ENCODE peak calls at places on chromosomes 1 and 21, in eight cellular contexts. W, P, B, J, O, C, F and I are unnamed samples.

GRCh38 chr1:41439234-41439633 is 45.2 kb downstream of the EDN2 start:
- DNase-seq in P (no peak), O (no peak), W (no peak), B (no peak), C (peak), J (no peak), F (no peak), I (no peak)

GRCh38 chr1:156961709-156962108 is 41.3 kb downstream of the LRRC71 start:
- DNase-seq in B (no peak), F (no peak), J (no peak), P (no peak), W (no peak), C (no peak), O (peak), I (no peak)

GRCh38 chr1:8512504-8512903 is 194.6 kb downstream of the SLC45A1 start:
- DNase-seq in J (no peak), F (no peak), W (no peak), P (no peak), O (no peak), B (no peak), C (no peak), I (no peak)

GRCh38 chr1:206931709-206932108 is 10.0 kb upstream of the FCMR start:
- DNase-seq in F (no peak), B (no peak), P (no peak), J (no peak), O (no peak), C (no peak), W (no peak), I (no peak)

GRCh38 chr21:44258056-44258725 is 3.5 kb downstream of the DNMT3L start:
- DNase-seq in B (no peak), C (no peak), W (no peak), P (no peak), O (no peak), F (no peak), J (no peak), I (no peak)

GRCh38 chr21:45138199-45139002 is 64.0 kb downstream of the ADARB1 start:
- DNase-seq in J (peak), B (peak), P (no peak), O (peak), W (peak), C (peak), F (peak), I (peak)

GRCh38 chr1:118486213-118486612 is 301.2 kb upstream of the SPAG17 start:
- DNase-seq in P (no peak), J (no peak), O (no peak), C (no peak), W (no peak), B (no peak), F (no peak), I (no peak)

GRCh38 chr21:36148886-36149285 is 7.7 kb upstream of the DOP1B start:
- DNase-seq in B (no peak), C (no peak), W (no peak), J (no peak), P (no peak), O (no peak), F (no peak), I (no peak)

GRCh38 chr1:19073311-19074186 is 117.1 kb upstream of the IFFO2 start:
- DNase-seq in B (no peak), C (no peak), W (no peak), J (peak), O (no peak), P (no peak), F (peak), I (peak)

GRCh38 chr1:183215076-183215720 is 29.1 kb downstream of the LAMC2 start:
- DNase-seq in J (no peak), W (no peak), C (no peak), B (no peak), F (no peak), O (no peak), P (no peak), I (no peak)

GRCh38 chr1:180805316-180805715 is 107.4 kb upstream of the KIAA1614 start:
- DNase-seq in O (no peak), W (no peak), B (no peak), J (no peak), P (no peak), C (no peak), F (no peak), I (no peak)

GRCh38 chr1:171715813-171716251 is 26.0 kb downstream of the VAMP4 start:
- DNase-seq in C (peak), O (no peak), W (no peak), B (peak), J (no peak), F (no peak), P (no peak), I (no peak)

GRCh38 chr1:6321205-6321604 is 60.3 kb upstream of the GPR153 start:
- DNase-seq in W (no peak), B (no peak), P (no peak), C (no peak), F (no peak), O (no peak), J (no peak), I (no peak)

GRCh38 chr1:238664139-238664538 is 722.2 kb upstream of the CHRM3 start:
- DNase-seq in B (no peak), P (no peak), O (no peak), C (no peak), J (no peak), W (no peak), F (no peak), I (no peak)

GRCh38 chr1:51093566-51093965 is 8.5 kb upstream of the C1orf185 start:
- DNase-seq in J (no peak), B (peak), F (no peak), W (no peak), P (no peak), O (no peak), C (no peak), I (no peak)

GRCh38 chr1:23555949-23556640 is 3.2 kb downstream of the ID3 start:
- DNase-seq in O (no peak), P (peak), J (no peak), W (peak), F (no peak), B (peak), C (no peak), I (no peak)

GRCh38 chr1:23555225-23555801 is 4.0 kb downstream of the ID3 start:
- DNase-seq in F (peak), C (no peak), O (no peak), P (peak), J (no peak), B (peak), W (peak), I (no peak)

GRCh38 chr1:23558140-23558871 is 995 bp downstream of the ID3 start:
- DNase-seq in O (no peak), W (peak), P (peak), J (peak), B (peak), F (peak), C (peak), I (peak)

GRCh38 chr1:23557471-23558124 is 1.7 kb downstream of the ID3 start:
- DNase-seq in P (no peak), J (no peak), F (no peak), O (no peak), C (no peak), B (peak), W (no peak), I (no peak)

GRCh38 chr1:23556661-23557470 is 2.4 kb downstream of the ID3 start:
- DNase-seq in J (no peak), C (no peak), W (peak), P (no peak), O (peak), F (no peak), B (peak), I (no peak)
- TF ChIP-seq POLR2A in J (no peak), C (no peak), W (peak), P (no peak), O (peak), F (no peak), B (peak), I (no peak)

DNA sequence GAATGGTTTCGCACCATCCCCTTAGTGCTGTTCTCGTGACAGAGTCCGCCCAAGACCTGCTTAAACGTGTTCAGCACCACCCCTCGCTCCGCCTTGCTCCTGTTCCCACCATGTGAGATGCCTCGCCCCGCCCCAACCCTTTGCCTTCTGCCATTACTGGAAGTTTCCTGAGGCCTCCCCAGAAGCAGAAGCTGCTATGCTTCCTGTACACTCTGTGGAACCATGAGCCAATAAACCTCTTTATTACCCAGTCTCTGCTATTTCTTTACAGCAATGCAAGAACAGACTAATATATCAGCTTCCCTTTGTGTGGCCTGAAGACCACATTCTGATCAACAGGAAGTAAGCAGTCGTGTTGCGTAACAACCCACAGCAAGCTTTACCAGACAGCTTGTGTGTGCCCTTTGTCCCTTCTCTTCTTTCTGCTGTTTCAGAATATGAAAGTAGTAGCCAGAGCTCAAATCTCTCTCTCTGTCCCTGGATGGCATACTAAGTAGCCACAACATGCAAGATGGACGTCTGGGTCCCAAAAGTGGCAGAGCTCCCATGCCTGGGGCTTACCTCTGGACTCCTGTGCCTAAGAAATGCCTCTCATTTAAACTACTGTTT is 14.1 kb downstream of the HENMT1 start:
- DNase-seq in W (peak), C (peak), O (no peak), J (peak), F (peak), P (no peak), B (peak), I (peak)
- TF ChIP-seq CTCF in W (no peak), C (no peak), O (no peak), J (no peak), F (no peak), P (no peak), B (no peak), I (no peak)

DNA sequence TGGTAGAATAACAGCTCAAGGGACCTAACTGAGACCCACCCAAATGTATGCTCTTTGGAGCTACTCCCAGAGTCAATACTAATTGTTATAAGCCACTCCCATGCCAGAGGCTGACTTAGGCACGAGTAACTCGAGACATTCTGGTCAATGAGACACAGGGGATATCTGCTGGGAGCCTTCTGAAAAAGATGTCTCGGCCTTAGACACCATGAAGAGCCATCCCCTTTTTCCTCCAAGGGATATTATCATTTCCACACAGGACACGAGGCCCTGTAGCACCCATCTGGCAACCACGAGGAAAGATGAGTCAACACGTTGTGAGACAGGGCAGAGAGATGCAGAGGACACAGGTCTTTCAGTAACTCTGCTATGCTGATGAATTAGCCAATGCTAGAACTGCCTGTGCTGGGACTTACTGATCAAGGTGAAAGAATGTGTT is 30.7 kb downstream of the ITPKB start:
- DNase-seq in B (peak), O (no peak), W (no peak), P (no peak), J (no peak), F (no peak), C (no peak), I (no peak)
- TF ChIP-seq POLR2A in B (no peak), O (no peak), W (no peak), P (no peak), J (no peak), F (no peak), C (no peak), I (no peak)

GRCh38 chr21:31459457-31459856 is 115.4 kb upstream of the TIAM1 start:
- DNase-seq in P (no peak), O (peak), C (no peak), F (no peak), W (no peak), B (no peak), J (no peak), I (no peak)

GRCh38 chr21:31456201-31456600 is 112.1 kb upstream of the TIAM1 start:
- DNase-seq in C (no peak), B (no peak), W (no peak), P (no peak), J (no peak), O (no peak), F (no peak), I (no peak)

GRCh38 chr21:31455506-31455905 is 111.4 kb upstream of the TIAM1 start:
- DNase-seq in B (no peak), F (no peak), P (no peak), J (no peak), O (no peak), C (no peak), W (no peak), I (no peak)

GRCh38 chr21:31460985-31461384 is 116.9 kb upstream of the TIAM1 start:
- DNase-seq in J (no peak), C (no peak), P (no peak), O (no peak), B (no peak), F (no peak), W (no peak), I (no peak)

DNA sequence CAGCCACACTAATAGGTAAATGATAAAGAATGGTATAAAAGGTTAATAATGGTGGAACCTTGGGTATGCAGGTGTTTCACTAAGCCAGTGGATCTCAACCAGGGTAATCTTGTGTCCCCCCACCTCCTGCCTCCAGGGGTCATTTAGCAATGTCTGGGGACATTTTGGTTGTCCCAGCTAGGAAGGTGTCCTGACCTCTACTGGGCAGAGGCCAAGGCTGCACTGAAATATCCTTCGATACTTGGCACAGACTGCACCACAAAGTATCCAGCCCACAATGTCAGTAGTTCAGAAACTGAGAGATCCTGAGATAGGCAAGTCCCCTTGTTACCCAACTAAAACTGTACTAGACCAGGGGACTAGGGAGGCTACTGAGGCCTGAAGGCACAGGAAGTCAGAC is 113.6 kb upstream of the TIAM1 start:
- DNase-seq in F (no peak), W (no peak), P (no peak), C (no peak), J (no peak), B (no peak), O (no peak), I (no peak)
- TF ChIP-seq CTCF in F (no peak), W (no peak), P (no peak), C (no peak), J (peak), B (no peak), O (no peak), I (no peak)